ENCODE peak calls at places on chromosomes 1 and 21, in eight cellular contexts. One of them, this sample, is unnamed.

GRCh38 chr1:166165661-166166399 is 971 bp downstream of the FAM78B start:
- DNase-seq in GM23248: peak; percentile 6
- DNase-seq in small intestine: peak; percentile 20
- DNase-seq in kidney: peak; percentile 78
- DNase-seq in CD4-positive, alpha-beta memory T cell: no peak
- DNase-seq in aorta: peak; percentile 76
- DNase-seq in fibroblast of lung: peak; percentile 50
- DNase-seq in adrenal gland: no peak
- DNase-seq in this sample: peak; percentile 66

GRCh38 chr1:93196591-93196990 is 16.1 kb downstream of the CCDC18 start:
- DNase-seq in small intestine: no peak
- DNase-seq in kidney: no peak
- DNase-seq in CD4-positive, alpha-beta memory T cell: no peak
- DNase-seq in aorta: no peak
- DNase-seq in adrenal gland: no peak
- DNase-seq in fibroblast of lung: peak; percentile 41
- DNase-seq in GM23248: peak; percentile 49
- DNase-seq in this sample: peak; percentile 11

GRCh38 chr1:161021168-161021958 is 411 bp upstream of the F11R start:
- DNase-seq in aorta: peak; percentile 89
- DNase-seq in fibroblast of lung: peak; percentile 48
- DNase-seq in kidney: peak; percentile 98
- DNase-seq in GM23248: peak; percentile 45
- DNase-seq in CD4-positive, alpha-beta memory T cell: peak; percentile 98
- DNase-seq in adrenal gland: peak; percentile 87
- DNase-seq in small intestine: peak; percentile 99
- DNase-seq in this sample: peak; percentile 95

GRCh38 chr1:51570063-51570720 is 46.7 kb upstream of the OSBPL9 start:
- DNase-seq in CD4-positive, alpha-beta memory T cell: no peak
- DNase-seq in small intestine: peak; percentile 43
- DNase-seq in GM23248: peak; percentile 39
- DNase-seq in aorta: no peak
- DNase-seq in kidney: no peak
- DNase-seq in adrenal gland: no peak
- DNase-seq in fibroblast of lung: no peak
- DNase-seq in this sample: no peak

GRCh38 chr1:160658956-160659255 is 12.1 kb upstream of the SLAMF1 start:
- DNase-seq in aorta: no peak
- DNase-seq in GM23248: no peak
- DNase-seq in fibroblast of lung: no peak
- DNase-seq in CD4-positive, alpha-beta memory T cell: no peak
- DNase-seq in kidney: no peak
- DNase-seq in adrenal gland: no peak
- DNase-seq in small intestine: no peak
- DNase-seq in this sample: no peak

GRCh38 chr1:198564716-198565115 is 24.2 kb upstream of the ATP6V1G3 start:
- DNase-seq in kidney: no peak
- DNase-seq in fibroblast of lung: no peak
- DNase-seq in GM23248: no peak
- DNase-seq in CD4-positive, alpha-beta memory T cell: peak; percentile 38
- DNase-seq in small intestine: peak; percentile 51
- DNase-seq in adrenal gland: no peak
- DNase-seq in aorta: no peak
- DNase-seq in this sample: no peak

GRCh38 chr1:180542113-180542512 is 16.7 kb upstream of the OVAAL start:
- DNase-seq in aorta: no peak
- DNase-seq in CD4-positive, alpha-beta memory T cell: no peak
- DNase-seq in fibroblast of lung: peak; percentile 43
- DNase-seq in adrenal gland: no peak
- DNase-seq in kidney: no peak
- DNase-seq in GM23248: peak; percentile 50
- DNase-seq in small intestine: no peak
- DNase-seq in this sample: no peak

GRCh38 chr1:207923121-207923520 is 12.2 kb upstream of the CD34 start:
- DNase-seq in fibroblast of lung: no peak
- DNase-seq in kidney: no peak
- DNase-seq in CD4-positive, alpha-beta memory T cell: no peak
- DNase-seq in aorta: no peak
- DNase-seq in adrenal gland: no peak
- DNase-seq in GM23248: no peak
- DNase-seq in small intestine: no peak
- DNase-seq in this sample: no peak

GRCh38 chr21:15682977-15683376 is 46.8 kb upstream of the USP25 start:
- DNase-seq in adrenal gland: no peak
- DNase-seq in aorta: no peak
- DNase-seq in kidney: no peak
- DNase-seq in CD4-positive, alpha-beta memory T cell: no peak
- DNase-seq in small intestine: no peak
- DNase-seq in fibroblast of lung: peak; percentile 61
- DNase-seq in GM23248: peak; percentile 65
- DNase-seq in this sample: no peak

GRCh38 chr1:100736766-100737165 is 17.2 kb downstream of the VCAM1 start:
- DNase-seq in adrenal gland: no peak
- DNase-seq in kidney: no peak
- DNase-seq in GM23248: peak; percentile 55
- DNase-seq in fibroblast of lung: peak; percentile 63
- DNase-seq in small intestine: no peak
- DNase-seq in aorta: no peak
- DNase-seq in CD4-positive, alpha-beta memory T cell: no peak
- DNase-seq in this sample: peak; percentile 53

GRCh38 chr1:67629370-67630075 is 55.5 kb upstream of the GADD45A start:
- DNase-seq in kidney: no peak
- DNase-seq in GM23248: peak; percentile 53
- DNase-seq in CD4-positive, alpha-beta memory T cell: no peak
- DNase-seq in small intestine: peak; percentile 42
- DNase-seq in adrenal gland: peak; percentile 28
- DNase-seq in aorta: no peak
- DNase-seq in fibroblast of lung: peak; percentile 65
- DNase-seq in this sample: no peak

GRCh38 chr1:17886361-17886760 is 131.2 kb downstream of the ACTL8 start:
- DNase-seq in adrenal gland: no peak
- DNase-seq in aorta: no peak
- DNase-seq in kidney: no peak
- DNase-seq in small intestine: no peak
- DNase-seq in fibroblast of lung: no peak
- DNase-seq in CD4-positive, alpha-beta memory T cell: no peak
- DNase-seq in GM23248: no peak
- DNase-seq in this sample: no peak

GRCh38 chr1:166699613-166700012 is 139.7 kb upstream of the POGK start:
- DNase-seq in GM23248: no peak
- DNase-seq in small intestine: no peak
- DNase-seq in kidney: no peak
- DNase-seq in aorta: no peak
- DNase-seq in fibroblast of lung: no peak
- DNase-seq in CD4-positive, alpha-beta memory T cell: no peak
- DNase-seq in adrenal gland: no peak
- DNase-seq in this sample: no peak

GRCh38 chr1:245154429-245155185 is at the start of gene KIF26B:
- DNase-seq in GM23248: peak; percentile 76
- DNase-seq in kidney: peak; percentile 82
- DNase-seq in small intestine: peak; percentile 30
- DNase-seq in CD4-positive, alpha-beta memory T cell: no peak
- DNase-seq in adrenal gland: peak; percentile 40
- DNase-seq in aorta: peak; percentile 80
- DNase-seq in fibroblast of lung: peak; percentile 73
- DNase-seq in this sample: peak; percentile 95

GRCh38 chr1:20078166-20078565 is 8.2 kb downstream of the PLA2G5 start:
- DNase-seq in small intestine: no peak
- DNase-seq in fibroblast of lung: no peak
- DNase-seq in CD4-positive, alpha-beta memory T cell: no peak
- DNase-seq in GM23248: no peak
- DNase-seq in kidney: no peak
- DNase-seq in aorta: no peak
- DNase-seq in adrenal gland: no peak
- DNase-seq in this sample: no peak

GRCh38 chr1:27527223-27527856 is 37.4 kb upstream of the WASF2 start:
- DNase-seq in fibroblast of lung: no peak
- DNase-seq in kidney: peak; percentile 84
- DNase-seq in aorta: no peak
- DNase-seq in GM23248: no peak
- DNase-seq in small intestine: no peak
- DNase-seq in adrenal gland: peak; percentile 77
- DNase-seq in CD4-positive, alpha-beta memory T cell: peak; percentile 76
- DNase-seq in this sample: peak; percentile 77

GRCh38 chr1:156119503-156120209 is 5.1 kb downstream of the LMNA start:
- DNase-seq in fibroblast of lung: peak; percentile 78
- DNase-seq in aorta: no peak
- DNase-seq in small intestine: peak; percentile 66
- DNase-seq in CD4-positive, alpha-beta memory T cell: peak; percentile 68
- DNase-seq in GM23248: peak; percentile 91
- DNase-seq in adrenal gland: peak; percentile 82
- DNase-seq in kidney: peak; percentile 79
- DNase-seq in this sample: no peak

GRCh38 chr1:165815725-165816124 is 11.7 kb upstream of the UCK2 start:
- DNase-seq in kidney: no peak
- DNase-seq in CD4-positive, alpha-beta memory T cell: no peak
- DNase-seq in aorta: no peak
- DNase-seq in fibroblast of lung: peak; percentile 44
- DNase-seq in small intestine: no peak
- DNase-seq in adrenal gland: no peak
- DNase-seq in GM23248: peak; percentile 32
- DNase-seq in this sample: peak; percentile 82

GRCh38 chr1:13781907-13782633 is 82.1 kb downstream of the PRDM2 start:
- DNase-seq in small intestine: no peak
- DNase-seq in aorta: no peak
- DNase-seq in GM23248: peak; percentile 86
- DNase-seq in kidney: no peak
- DNase-seq in adrenal gland: peak; percentile 47
- DNase-seq in CD4-positive, alpha-beta memory T cell: no peak
- DNase-seq in fibroblast of lung: peak; percentile 82
- DNase-seq in this sample: peak; percentile 91

GRCh38 chr1:175845985-175846384 is 102.6 kb upstream of the TNR start:
- DNase-seq in kidney: no peak
- DNase-seq in adrenal gland: no peak
- DNase-seq in GM23248: no peak
- DNase-seq in aorta: no peak
- DNase-seq in small intestine: no peak
- DNase-seq in CD4-positive, alpha-beta memory T cell: no peak
- DNase-seq in fibroblast of lung: no peak
- DNase-seq in this sample: no peak

GRCh38 chr1:16063921-16064320 is 9.5 kb downstream of the FAM131C start:
- DNase-seq in GM23248: no peak
- DNase-seq in CD4-positive, alpha-beta memory T cell: no peak
- DNase-seq in adrenal gland: no peak
- DNase-seq in kidney: no peak
- DNase-seq in aorta: no peak
- DNase-seq in fibroblast of lung: no peak
- DNase-seq in small intestine: no peak
- DNase-seq in this sample: peak; percentile 82
- H3K4me1 ChIP-seq in GM23248: no peaks in the 10 kb centered on the region
- H3K4me1 ChIP-seq in CD4-positive, alpha-beta memory T cell: peaks cover 12% of the 10 kb centered on the region
- H3K4me1 ChIP-seq in adrenal gland: peaks cover 14% of the 10 kb centered on the region
- H3K4me1 ChIP-seq in kidney: peaks cover 26% of the 10 kb centered on the region
- H3K4me1 ChIP-seq in aorta: no peaks in the 10 kb centered on the region
- H3K4me1 ChIP-seq in fibroblast of lung: no peaks in the 10 kb centered on the region
- H3K4me1 ChIP-seq in small intestine: no peaks in the 10 kb centered on the region
- H3K4me1 ChIP-seq in this sample: no peaks in the 10 kb centered on the region

DNA sequence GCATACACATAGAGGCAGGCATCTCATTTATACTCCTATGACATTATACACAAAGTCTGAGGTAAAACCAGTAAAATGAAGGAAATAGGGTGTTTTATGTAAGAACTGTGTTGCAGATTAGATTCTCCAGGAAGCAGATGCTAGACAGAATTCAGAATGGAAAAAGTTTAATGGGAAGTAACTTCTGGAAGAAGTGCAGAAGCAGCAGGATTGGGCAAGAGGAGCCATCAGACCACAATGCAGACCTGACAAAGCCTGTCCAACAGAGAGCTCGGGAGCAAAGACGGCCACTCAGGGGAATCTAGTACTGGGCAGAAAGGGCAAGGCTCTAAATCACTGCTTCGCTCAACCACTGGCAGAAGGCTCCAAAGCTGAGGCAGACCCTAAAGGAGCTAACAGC is 33.7 kb downstream of the FBXO42 start:
- DNase-seq in fibroblast of lung: peak; percentile 9
- DNase-seq in GM23248: peak; percentile 29
- DNase-seq in kidney: no peak
- DNase-seq in adrenal gland: peak; percentile 45
- DNase-seq in aorta: no peak
- DNase-seq in CD4-positive, alpha-beta memory T cell: no peak
- DNase-seq in small intestine: no peak
- DNase-seq in this sample: no peak
- H3K4me1 ChIP-seq in fibroblast of lung: no peaks in the 10 kb centered on the region
- H3K4me1 ChIP-seq in GM23248: peaks cover 11% of the 10 kb centered on the region
- H3K4me1 ChIP-seq in kidney: peaks cover 7% of the 10 kb centered on the region
- H3K4me1 ChIP-seq in adrenal gland: peaks cover 9% of the 10 kb centered on the region
- H3K4me1 ChIP-seq in aorta: peaks cover 9% of the 10 kb centered on the region
- H3K4me1 ChIP-seq in CD4-positive, alpha-beta memory T cell: no peaks in the 10 kb centered on the region
- H3K4me1 ChIP-seq in small intestine: no peaks in the 10 kb centered on the region
- H3K4me1 ChIP-seq in this sample: peaks cover 16% of the 10 kb centered on the region

DNA sequence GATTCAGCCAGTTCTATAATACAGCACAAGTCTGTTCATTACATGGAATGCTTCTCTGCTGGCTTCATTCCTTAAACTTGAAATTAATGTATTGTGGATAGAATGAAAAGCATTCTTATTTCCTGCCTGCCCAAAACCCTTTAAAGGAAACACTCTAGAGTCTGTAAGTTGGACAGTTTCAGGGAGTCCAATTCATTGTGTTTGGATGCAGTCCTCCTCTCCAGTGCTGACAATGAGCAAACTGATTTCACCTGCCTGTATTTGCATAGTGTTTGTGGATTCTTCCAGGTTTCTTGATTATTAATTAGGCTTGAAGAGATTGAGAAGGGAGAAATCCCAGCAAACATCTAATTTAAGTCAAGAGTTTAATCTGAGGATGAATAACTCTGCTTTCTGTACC is 61.1 kb downstream of the CACHD1 start:
- DNase-seq in fibroblast of lung: no peak
- DNase-seq in CD4-positive, alpha-beta memory T cell: no peak
- DNase-seq in aorta: no peak
- DNase-seq in kidney: no peak
- DNase-seq in small intestine: no peak
- DNase-seq in adrenal gland: no peak
- DNase-seq in GM23248: no peak
- DNase-seq in this sample: no peak
- H3K4me1 ChIP-seq in fibroblast of lung: peaks cover 9% of the 10 kb centered on the region
- H3K4me1 ChIP-seq in CD4-positive, alpha-beta memory T cell: no peaks in the 10 kb centered on the region
- H3K4me1 ChIP-seq in aorta: peaks cover under 1% of the 10 kb centered on the region
- H3K4me1 ChIP-seq in kidney: peaks cover 4% of the 10 kb centered on the region
- H3K4me1 ChIP-seq in small intestine: peaks cover 6% of the 10 kb centered on the region
- H3K4me1 ChIP-seq in adrenal gland: peaks cover 3% of the 10 kb centered on the region
- H3K4me1 ChIP-seq in GM23248: peaks cover 7% of the 10 kb centered on the region
- H3K4me1 ChIP-seq in this sample: peaks cover 10% of the 10 kb centered on the region

GRCh38 chr21:35234725-35235124 is 185.6 kb upstream of the RUNX1 start:
- DNase-seq in small intestine: no peak
- DNase-seq in GM23248: no peak
- DNase-seq in kidney: no peak
- DNase-seq in adrenal gland: no peak
- DNase-seq in aorta: no peak
- DNase-seq in CD4-positive, alpha-beta memory T cell: no peak
- DNase-seq in fibroblast of lung: peak; percentile 79
- DNase-seq in this sample: no peak
- H3K4me1 ChIP-seq in small intestine: no peaks in the 10 kb centered on the region
- H3K4me1 ChIP-seq in GM23248: peaks cover 15% of the 10 kb centered on the region
- H3K4me1 ChIP-seq in kidney: no peaks in the 10 kb centered on the region
- H3K4me1 ChIP-seq in adrenal gland: peaks cover 12% of the 10 kb centered on the region
- H3K4me1 ChIP-seq in aorta: no peaks in the 10 kb centered on the region
- H3K4me1 ChIP-seq in CD4-positive, alpha-beta memory T cell: peaks cover 9% of the 10 kb centered on the region
- H3K4me1 ChIP-seq in fibroblast of lung: peaks cover 7% of the 10 kb centered on the region
- H3K4me1 ChIP-seq in this sample: peaks cover 6% of the 10 kb centered on the region

This sample was measured in osteoblast.